ENCODE peak calls at places on chromosomes 16 and 17, in nine cellular contexts. J is CD8-positive, alpha-beta T cell; I is choroid plexus epithelial cell; N is A549; S is AG04450; L is cardiac fibroblast; Z is fibroblast of lung; A is cardiac muscle cell; V is NB4. P is an unnamed sample.

GRCh38 chr17:73142763-73143395 is 21.9 kb upstream of the SSTR2 start:
- DNase-seq in J (no peak), I (peak), N (no peak), S (no peak), L (peak), Z (peak), A (no peak), V (peak), P (no peak)

GRCh38 chr16:66406534-66407368 is 20.3 kb upstream of the BEAN1 start:
- DNase-seq in J (peak), I (peak), N (peak), S (no peak), L (peak), Z (peak), A (peak), V (peak), P (no peak)

GRCh38 chr16:72013888-72014538 is 5.5 kb downstream of the DHODH start:
- DNase-seq in J (no peak), I (peak), N (no peak), S (no peak), L (no peak), Z (peak), A (peak), V (peak), P (no peak)

GRCh38 chr17:43671075-43671692 is 9.5 kb upstream of the MEOX1 start:
- DNase-seq in J (no peak), I (no peak), N (no peak), S (no peak), L (peak), Z (peak), A (no peak), V (peak), P (no peak)

GRCh38 chr17:81715107-81715871 is 3.2 kb downstream of the SLC25A10 start:
- DNase-seq in J (no peak), I (no peak), N (no peak), S (no peak), L (no peak), Z (no peak), A (no peak), V (no peak), P (no peak)

GRCh38 chr16:12356622-12357365 is 380.3 kb downstream of the SNX29 start:
- DNase-seq in J (no peak), I (no peak), N (no peak), S (no peak), L (no peak), Z (no peak), A (no peak), V (no peak), P (no peak)

GRCh38 chr17:32541640-32542039 is 54.8 kb downstream of the CDK5R1 start:
- DNase-seq in J (no peak), I (no peak), N (no peak), S (no peak), L (no peak), Z (no peak), A (no peak), V (no peak), P (no peak)

GRCh38 chr16:54928016-54928356 is 2.7 kb upstream of the IRX5 start:
- DNase-seq in J (no peak), I (peak), N (peak), S (no peak), L (peak), Z (peak), A (peak), V (peak), P (no peak)

GRCh38 chr16:85104821-85105391 is 7.4 kb downstream of the CIBAR2 start:
- DNase-seq in J (peak), I (no peak), N (no peak), S (no peak), L (no peak), Z (no peak), A (no peak), V (peak), P (no peak)

GRCh38 chr16:14400285-14400977 is 229.6 kb downstream of the PARN start:
- DNase-seq in J (no peak), I (no peak), N (no peak), S (no peak), L (no peak), Z (no peak), A (no peak), V (no peak), P (no peak)

GRCh38 chr17:9790889-9791876 is at the start of gene DHRS7C:
- DNase-seq in J (no peak), I (peak), N (no peak), S (no peak), L (no peak), Z (no peak), A (peak), V (no peak), P (no peak)

GRCh38 chr16:20323591-20324117 is 3.7 kb downstream of the GP2 start:
- DNase-seq in J (no peak), I (no peak), N (no peak), S (no peak), L (no peak), Z (no peak), A (no peak), V (no peak), P (no peak)

GRCh38 chr17:61429274-61429673 is 22.9 kb upstream of the TBX4 start:
- DNase-seq in J (no peak), I (no peak), N (no peak), S (no peak), L (no peak), Z (no peak), A (no peak), V (no peak), P (no peak)

GRCh38 chr16:1428511-1428910 is 2.4 kb upstream of the PERCC1 start:
- DNase-seq in J (peak), I (peak), N (peak), S (no peak), L (peak), Z (peak), A (no peak), V (peak), P (no peak)

GRCh38 chr17:17682293-17682736 is 1.1 kb downstream of the RAI1 start:
- DNase-seq in J (peak), I (no peak), N (peak), S (no peak), L (peak), Z (peak), A (peak), V (peak), P (no peak)

GRCh38 chr16:11034005-11034404 is 89.6 kb downstream of the CLEC16A start:
- DNase-seq in J (no peak), I (peak), N (no peak), S (peak), L (peak), Z (peak), A (no peak), V (no peak), P (no peak)

GRCh38 chr17:7357381-7357780 is 2.4 kb downstream of the TMEM95 start:
- DNase-seq in J (no peak), I (no peak), N (no peak), S (no peak), L (no peak), Z (no peak), A (no peak), V (no peak), P (no peak)

GRCh38 chr16:12097523-12098428 is 121.2 kb downstream of the SNX29 start:
- DNase-seq in J (no peak), I (peak), N (no peak), S (peak), L (peak), Z (peak), A (no peak), V (no peak), P (no peak)

GRCh38 chr16:50864386-50864785 is 122.5 kb downstream of the CYLD start:
- DNase-seq in J (no peak), I (no peak), N (no peak), S (no peak), L (no peak), Z (no peak), A (no peak), V (no peak), P (no peak)

GRCh38 chr17:64147110-64148016 is 17.4 kb upstream of the ERN1 start:
- DNase-seq in J (no peak), I (peak), N (peak), S (no peak), L (peak), Z (peak), A (no peak), V (peak), P (no peak)

GRCh38 chr16:2190002-2190658 is 6.3 kb downstream of the CASKIN1 start:
- DNase-seq in J (no peak), I (no peak), N (no peak), S (no peak), L (no peak), Z (no peak), A (no peak), V (no peak), P (no peak)

GRCh38 chr16:58012481-58012880 is 11.3 kb downstream of the USB1 start:
- DNase-seq in J (no peak), I (no peak), N (no peak), S (no peak), L (no peak), Z (no peak), A (peak), V (no peak), P (no peak)

GRCh38 chr17:4636474-4637100 is 4.9 kb downstream of the ALOX15 start:
- DNase-seq in J (no peak), I (no peak), N (no peak), S (no peak), L (no peak), Z (no peak), A (no peak), V (peak), P (no peak)

GRCh38 chr16:49586466-49586865 is 212.9 kb downstream of the C16orf78 start:
- DNase-seq in J (no peak), I (no peak), N (no peak), S (no peak), L (no peak), Z (no peak), A (no peak), V (no peak), P (no peak)

GRCh38 chr17:37255434-37255833 is 120.4 kb upstream of the C17orf78 start:
- DNase-seq in J (no peak), I (peak), N (no peak), S (no peak), L (no peak), Z (no peak), A (no peak), V (no peak), P (no peak)

GRCh38 chr16:89444151-89444723 is 46.1 kb downstream of the ANKRD11 start:
- DNase-seq in J (no peak), I (no peak), N (no peak), S (no peak), L (no peak), Z (no peak), A (no peak), V (peak), P (no peak)

GRCh38 chr17:50423553-50424159 is 2.4 kb upstream of the ACSF2 start:
- DNase-seq in J (no peak), I (peak), N (peak), S (peak), L (peak), Z (peak), A (no peak), V (peak), P (no peak)

GRCh38 chr16:12729448-12729847 is 74.2 kb downstream of the CPPED1 start:
- DNase-seq in J (no peak), I (peak), N (no peak), S (no peak), L (peak), Z (peak), A (no peak), V (no peak), P (no peak)

GRCh38 chr17:78343099-78343432 is 16.8 kb downstream of the SOCS3 start:
- DNase-seq in J (no peak), I (peak), N (no peak), S (no peak), L (peak), Z (peak), A (no peak), V (peak), P (no peak)

GRCh38 chr17:81438688-81439087 is 43.4 kb downstream of the BAHCC1 start:
- DNase-seq in J (no peak), I (no peak), N (no peak), S (no peak), L (no peak), Z (no peak), A (no peak), V (no peak), P (no peak)

GRCh38 chr17:1473170-1473569 is 17.1 kb upstream of the CRK start:
- DNase-seq in J (no peak), I (no peak), N (no peak), S (no peak), L (no peak), Z (no peak), A (no peak), V (peak), P (no peak)
- TF ChIP-seq CTCF in J (no peak), I (peak), N (no peak), S (no peak), L (no peak), Z (no peak), A (no peak), V (peak), P (peak)

GRCh38 chr17:21245703-21246102 is 7.5 kb downstream of the NATD1 start:
- DNase-seq in J (no peak), I (no peak), N (no peak), S (no peak), L (no peak), Z (no peak), A (no peak), V (no peak), P (no peak)
- H3K4me3 ChIP-seq in J (no peak), I (no peak), N (no peak), S (no peak), L (no peak), Z (no peak), A (no peak), V (no peak), P (no peak)

DNA sequence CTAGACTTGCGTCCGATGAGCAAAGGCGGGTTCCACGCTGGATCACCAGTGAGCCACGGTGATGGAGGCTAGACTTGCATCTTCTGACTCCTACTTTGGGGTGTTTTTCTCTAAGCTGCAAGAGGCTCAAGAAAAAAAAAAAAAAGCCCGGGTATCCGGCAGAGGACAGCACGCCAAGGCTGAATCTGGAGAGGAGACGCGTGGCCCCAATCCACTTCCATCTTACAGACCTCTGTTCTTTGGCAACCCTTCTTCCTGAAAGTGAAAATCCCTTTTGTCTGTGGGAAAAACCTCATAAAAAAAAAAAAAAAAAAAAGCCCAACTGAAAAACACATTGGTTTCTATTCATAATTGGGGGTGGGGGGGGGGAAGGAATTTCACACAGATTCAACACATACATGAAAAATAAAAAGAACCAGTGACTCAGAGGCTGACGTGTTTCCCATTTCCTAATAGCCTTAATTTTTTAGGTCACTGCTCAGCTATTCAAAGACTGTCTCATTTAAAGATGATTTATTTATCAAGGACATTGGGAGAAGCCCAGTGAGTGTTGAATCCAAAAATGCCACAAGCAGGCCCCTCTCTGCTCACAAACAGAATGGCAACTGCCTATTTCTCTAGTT is 258.3 kb downstream of the FOXL1 start:
- DNase-seq in J (no peak), I (peak), N (no peak), S (peak), L (peak), Z (peak), A (no peak), V (no peak), P (no peak)
- TF ChIP-seq CTCF in J (no peak), I (peak), N (no peak), S (peak), L (peak), Z (peak), A (no peak), V (no peak), P (no peak)

GRCh38 chr16:26330654-26331053 is 638.9 kb downstream of the HS3ST4 start:
- DNase-seq in J (no peak), I (no peak), N (no peak), S (no peak), L (no peak), Z (no peak), A (no peak), V (no peak), P (no peak)

GRCh38 chr16:26335236-26335809 is 643.6 kb downstream of the HS3ST4 start:
- DNase-seq in J (no peak), I (no peak), N (no peak), S (no peak), L (no peak), Z (no peak), A (no peak), V (no peak), P (no peak)

GRCh38 chr16:26334218-26335111 is 642.7 kb downstream of the HS3ST4 start:
- DNase-seq in J (no peak), I (no peak), N (no peak), S (no peak), L (no peak), Z (no peak), A (no peak), V (peak), P (no peak)
- H3K4me3 ChIP-seq in J (no peak), I (no peak), N (no peak), S (no peak), L (no peak), Z (no peak), A (no peak), V (no peak), P (no peak)

GRCh38 chr17:40191237-40192208 is 14.3 kb downstream of the RAPGEFL1 start:
- DNase-seq in J (peak), I (peak), N (peak), S (no peak), L (peak), Z (peak), A (peak), V (peak), P (peak)
- TF ChIP-seq CTCF in J (peak), I (peak), N (peak), S (peak), L (peak), Z (peak), A (peak), V (peak), P (peak)